ENCODE peak calls at places on chromosomes 7 and 10, in five cellular contexts. T is posterior vena cava; P is stimulated activated CD8-positive, alpha-beta memory T cell treated with anti-CD3 and anti-CD28 coated beads, Interleukin-15, amount 100 ng/mL, for 4 hours; Z is HuH-7; O is NCI-H510A treated with DMSO at 0.1 percent for 48 hours. D is an unnamed sample.

GRCh38 chr10:67789769-67790168 is 48.2 kb downstream of the DNAJC12 start:
- DNase-seq in Z (no peak), O (no peak), P (no peak), T (no peak), D (no peak)

GRCh38 chr10:53079283-53079682 is 306.7 kb upstream of the MBL2 start:
- DNase-seq in T (no peak), Z (no peak), P (no peak), O (no peak), D (no peak)

GRCh38 chr10:70323143-70323696 is 39.4 kb upstream of the NPFFR1 start:
- DNase-seq in T (peak; percentile 23), Z (no peak), P (no peak), O (peak; percentile 23), D (no peak)

GRCh38 chr10:21078410-21079329 is 181.6 kb upstream of the NEBL start:
- DNase-seq in T (no peak), O (peak; percentile 40), P (no peak), Z (peak; percentile 59), D (peak; percentile 80)

GRCh38 chr7:30771859-30772429 is 727 bp downstream of the MINDY4 start:
- DNase-seq in P (no peak), O (peak; percentile 2), T (no peak), Z (peak; percentile 33), D (no peak)

GRCh38 chr7:112556633-112557032 is 75.8 kb downstream of the LSMEM1 start:
- DNase-seq in P (no peak), T (no peak), Z (no peak), O (no peak), D (no peak)

GRCh38 chr7:25967278-25968204 is 184.5 kb upstream of the NFE2L3 start:
- DNase-seq in O (peak; percentile 6), T (no peak), Z (no peak), P (no peak), D (no peak)

GRCh38 chr7:95632609-95633008 is 36.3 kb upstream of the PDK4 start:
- DNase-seq in P (no peak), O (no peak), T (no peak), Z (no peak), D (no peak)

GRCh38 chr7:77455334-77455733 is 39.2 kb upstream of the GSAP start:
- DNase-seq in O (no peak), P (no peak), Z (no peak), T (peak; percentile 84), D (no peak)

GRCh38 chr10:12945709-12946359 is 55.7 kb downstream of the CCDC3 start:
- DNase-seq in T (no peak), P (no peak), O (no peak), Z (no peak), D (no peak)

GRCh38 chr7:50416509-50417299 is 33.4 kb downstream of the FIGNL1 start:
- DNase-seq in T (no peak), Z (no peak), P (no peak), O (no peak), D (no peak)

GRCh38 chr10:127012769-127013152 is 107.5 kb downstream of the DOCK1 start:
- DNase-seq in Z (no peak), T (no peak), O (peak; percentile 19), P (no peak), D (peak; percentile 36)

GRCh38 chr7:133705596-133705995 is 421.5 kb upstream of the LRGUK start:
- DNase-seq in T (no peak), O (no peak), Z (no peak), P (no peak), D (no peak)

GRCh38 chr10:36336315-36336714 is 694.2 kb upstream of the FZD8 start:
- DNase-seq in O (no peak), Z (no peak), T (no peak), P (no peak), D (no peak)

GRCh38 chr10:65342226-65342625 is 1583.6 kb upstream of the LRRTM3 start:
- DNase-seq in P (no peak), Z (no peak), O (no peak), T (no peak), D (no peak)

GRCh38 chr7:2043316-2044039 is 189.3 kb downstream of the MAD1L1 start:
- DNase-seq in O (no peak), Z (no peak), T (peak; percentile 67), P (no peak), D (no peak)

GRCh38 chr10:90175161-90175681 is 473.8 kb downstream of the KIF20B start:
- DNase-seq in T (no peak), O (no peak), Z (no peak), P (no peak), D (no peak)

GRCh38 chr10:70672165-70672992 is at the start of gene ADAMTS14:
- DNase-seq in P (peak; percentile 13), Z (no peak), O (peak; percentile 59), T (peak; percentile 81), D (peak; percentile 62)

GRCh38 chr7:87330316-87330715 is 15.1 kb upstream of the CROT start:
- DNase-seq in T (no peak), P (no peak), O (no peak), Z (no peak), D (no peak)

GRCh38 chr7:155252388-155252957 is 45.2 kb upstream of the INSIG1 start:
- DNase-seq in O (no peak), P (no peak), Z (no peak), T (no peak), D (no peak)

GRCh38 chr7:121099572-121099971 is 111.1 kb downstream of the CPED1 start:
- DNase-seq in T (no peak), P (no peak), O (no peak), Z (no peak), D (no peak)

D was measured in hepatocyte.